ENCODE peak calls at places on chromosome 18, in four cellular contexts. I is tibial artery, A is left ventricle myocardium inferior, K is psoas muscle. C is an unnamed sample.

GRCh38 chr18:27599202-27599829 is 414.2 kb upstream of the CHST9 start:
- DNase-seq in I (peak; percentile 29), K (peak; percentile 60), A (no peak), C (no peak)

GRCh38 chr18:8662574-8663255 is 42.6 kb upstream of the MTCL1 start:
- DNase-seq in K (no peak), I (no peak), A (no peak), C (no peak)

GRCh38 chr18:54360406-54360805 is 2.7 kb downstream of the C18orf54 start:
- DNase-seq in K (no peak), A (no peak), I (no peak), C (no peak)

GRCh38 chr18:13202571-13202970 is 16.0 kb upstream of the LDLRAD4 start:
- DNase-seq in K (no peak), I (no peak), A (no peak), C (no peak)

GRCh38 chr18:63787673-63788072 is 12.5 kb downstream of the SERPINB7 start:
- DNase-seq in A (no peak), K (no peak), I (no peak), C (no peak)

GRCh38 chr18:33914399-33914798 is 310.3 kb downstream of the NOL4 start:
- DNase-seq in A (no peak), K (no peak), I (no peak), C (no peak)

GRCh38 chr18:51235011-51235789 is 37.7 kb upstream of the MEX3C start:
- DNase-seq in A (no peak), K (no peak), I (no peak), C (no peak)

GRCh38 chr18:76801567-76802505 is 20.5 kb upstream of the ZNF236 start:
- DNase-seq in A (peak; percentile 59), K (peak; percentile 77), I (peak; percentile 52), C (peak; percentile 36)

GRCh38 chr18:11089931-11090715 is 59.2 kb downstream of the PIEZO2 start:
- DNase-seq in K (no peak), I (no peak), A (no peak), C (no peak)

DNA sequence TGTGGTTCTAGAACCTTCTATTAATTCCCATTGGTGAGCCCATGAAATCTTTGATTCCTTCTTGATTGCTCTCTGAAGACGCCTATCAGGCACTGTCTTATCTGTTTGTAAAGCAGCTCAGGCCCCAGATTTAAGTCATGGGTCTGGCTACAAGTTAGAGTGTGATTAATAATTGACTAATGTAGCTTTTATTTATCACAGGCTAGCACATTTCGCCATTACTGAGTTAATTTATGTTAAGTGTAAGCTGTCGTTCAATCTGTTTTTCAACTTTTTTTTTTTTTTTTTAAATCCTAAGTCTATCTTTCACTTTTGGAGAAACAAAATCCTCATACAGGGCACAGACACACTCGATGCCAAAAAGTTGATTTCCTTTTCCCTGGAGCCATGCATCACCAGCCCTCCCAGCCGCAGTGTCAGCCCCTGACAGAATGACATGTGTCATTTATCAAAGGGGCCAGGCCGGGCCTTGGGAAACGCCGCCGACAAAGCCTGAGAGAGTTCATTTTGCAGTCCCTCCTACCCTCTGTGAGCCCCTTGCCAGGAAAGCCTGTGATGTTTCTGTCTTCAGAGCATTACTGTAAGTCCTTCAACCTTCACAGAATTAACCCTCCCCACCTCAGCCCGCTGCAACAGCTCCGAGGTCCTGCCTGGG is 15.8 kb downstream of the TSHZ1 start:
- DNase-seq in A (no peak), K (no peak), I (no peak), C (no peak)
- H3K27ac ChIP-seq in A (peak overlapping the region; percentile 66), K (no peak overlapping the region), I (peak overlapping the region; percentile 41), C (no peak overlapping the region)

GRCh38 chr18:57353940-57354461 is 1.6 kb downstream of the ST8SIA3 start:
- DNase-seq in A (peak; percentile 30), K (peak; percentile 56), I (no peak), C (no peak)
- H3K27me3 ChIP-seq in A (peaks cover 99% of the 10 kb centered on the region), K (peaks cover 9% of the 10 kb centered on the region), I (peaks cover 2% of the 10 kb centered on the region), C (peaks cover 58% of the 10 kb centered on the region)

DNA sequence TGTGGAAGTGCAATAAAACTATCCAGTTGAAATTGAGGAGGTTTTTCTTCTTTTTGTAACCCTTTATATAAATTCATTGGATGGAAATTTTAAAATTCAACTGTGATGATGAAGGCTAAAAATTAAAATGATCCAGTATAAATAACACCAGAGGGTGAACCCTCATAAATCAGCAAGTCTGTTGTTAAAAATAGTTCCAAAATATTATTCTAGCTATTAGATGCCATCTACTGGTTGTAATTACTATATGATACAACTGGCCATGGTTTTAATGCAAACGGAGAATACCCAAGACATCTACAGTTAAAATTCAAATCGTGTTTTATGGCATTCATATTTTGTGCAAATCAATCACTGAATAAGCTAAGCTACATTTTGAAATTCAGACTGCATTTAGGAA is 53.8 kb downstream of the TMEM200C start:
- DNase-seq in A (no peak), I (no peak), K (no peak), C (no peak)
- TF ChIP-seq CTCF in A (peak; percentile 26), I (no peak), K (no peak), C (no peak)

DNA sequence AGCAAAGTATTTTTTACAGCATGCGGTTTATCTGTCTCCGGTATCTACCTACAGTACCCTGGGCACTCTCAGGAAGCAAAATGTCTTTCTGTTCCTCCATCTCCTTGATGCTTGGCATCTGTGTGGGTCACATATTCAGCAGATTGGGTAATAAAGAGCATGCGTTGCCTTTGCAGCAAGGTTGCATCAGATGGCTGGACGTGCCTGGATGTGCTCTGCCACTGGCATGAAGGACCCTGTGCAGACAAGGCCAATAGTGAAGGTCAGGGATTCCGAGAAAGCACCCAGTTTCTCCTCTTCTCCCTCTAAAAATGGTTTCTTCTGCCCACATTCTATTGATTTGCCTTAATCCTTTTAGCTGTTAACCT is 9.6 kb downstream of the CTIF start:
- DNase-seq in A (peak; percentile 28), K (peak; percentile 74), I (peak; percentile 64), C (no peak)
- H3K27ac ChIP-seq in A (peak overlapping the region; percentile 75), K (peak overlapping the region; percentile 73), I (peak overlapping the region; percentile 78), C (no peak overlapping the region)